ENCODE peak calls at places on chromosomes 1 and 21, in seven cellular contexts. B is uterus; V is CD8-positive, alpha-beta memory T cell; J is pancreas; L is esophagus squamous epithelium; O is fibroblast of lung; A is GM23338. E is an unnamed sample.

GRCh38 chr1:54340876-54341275 is 65.3 kb downstream of the SSBP3 start:
- DNase-seq in V (no peak), B (no peak), J (no peak), O (no peak), L (no peak), A (no peak), E (no peak)

GRCh38 chr1:184260382-184260781 is 126.4 kb upstream of the C1orf21 start:
- DNase-seq in A (no peak), V (no peak), O (peak), L (no peak), J (no peak), B (no peak), E (no peak)

GRCh38 chr1:9013824-9014223 is 12.4 kb downstream of the SLC2A7 start:
- DNase-seq in J (no peak), A (no peak), B (no peak), O (no peak), L (no peak), V (no peak), E (no peak)

GRCh38 chr1:163650624-163651023 is 328.9 kb downstream of the NUF2 start:
- DNase-seq in B (no peak), A (no peak), O (no peak), L (no peak), V (no peak), J (no peak), E (no peak)

GRCh38 chr21:25925064-25925463 is 190.3 kb downstream of the GABPA start:
- DNase-seq in A (no peak), J (no peak), B (no peak), L (no peak), O (no peak), V (no peak), E (no peak)

GRCh38 chr1:54681396-54681795 is 34.3 kb upstream of the TTC4 start:
- DNase-seq in L (no peak), V (no peak), A (peak), O (no peak), J (no peak), B (no peak), E (no peak)

GRCh38 chr1:15355968-15356621 is 53.6 kb upstream of the EFHD2 start:
- DNase-seq in J (no peak), L (no peak), A (no peak), B (no peak), V (no peak), O (peak), E (no peak)

GRCh38 chr1:26541816-26542711 is 12.5 kb downstream of the RPS6KA1 start:
- DNase-seq in L (peak), V (peak), B (peak), A (peak), O (peak), J (peak), E (peak)

GRCh38 chr1:167173516-167174184 is 47.0 kb upstream of the POU2F1 start:
- DNase-seq in A (no peak), V (no peak), O (peak), J (no peak), L (no peak), B (no peak), E (no peak)

GRCh38 chr1:167752219-167752985 is 30.6 kb downstream of the MPZL1 start:
- DNase-seq in V (no peak), B (no peak), O (no peak), J (no peak), L (no peak), A (no peak), E (no peak)

GRCh38 chr1:202708456-202709275 is 1.6 kb downstream of the SYT2 start:
- DNase-seq in B (no peak), V (no peak), J (no peak), A (no peak), L (no peak), O (no peak), E (no peak)

GRCh38 chr1:202711949-202712635 is 1.8 kb upstream of the SYT2 start:
- DNase-seq in L (no peak), B (no peak), O (no peak), V (no peak), J (no peak), A (peak), E (no peak)

GRCh38 chr1:202713110-202713509 is 2.9 kb upstream of the SYT2 start:
- DNase-seq in J (no peak), V (no peak), L (no peak), B (no peak), O (no peak), A (no peak), E (no peak)

GRCh38 chr1:202709276-202710041 is 795 bp downstream of the SYT2 start:
- DNase-seq in V (no peak), L (no peak), O (no peak), J (no peak), B (no peak), A (peak), E (no peak)

GRCh38 chr1:202710070-202711025 is at the start of gene SYT2:
- DNase-seq in V (no peak), J (peak), O (peak), L (no peak), B (no peak), A (peak), E (no peak)
- H3K4me3 ChIP-seq in V (no peak), J (peak), O (no peak), L (peak), B (no peak), A (peak), E (peak)

GRCh38 chr1:1832151-1832550 is 53.9 kb upstream of the NADK start:
- DNase-seq in O (no peak), B (no peak), J (no peak), V (no peak), A (no peak), L (no peak), E (no peak)

GRCh38 chr1:1825217-1825616 is 46.9 kb upstream of the NADK start:
- DNase-seq in L (no peak), V (no peak), B (no peak), A (no peak), J (no peak), O (no peak), E (no peak)

GRCh38 chr1:1826356-1827088 is 48.3 kb upstream of the NADK start:
- DNase-seq in B (no peak), V (no peak), L (no peak), A (no peak), O (no peak), J (no peak), E (no peak)

GRCh38 chr1:1827456-1827855 is 49.2 kb upstream of the NADK start:
- DNase-seq in B (no peak), J (no peak), L (no peak), V (no peak), O (no peak), A (no peak), E (no peak)

DNA sequence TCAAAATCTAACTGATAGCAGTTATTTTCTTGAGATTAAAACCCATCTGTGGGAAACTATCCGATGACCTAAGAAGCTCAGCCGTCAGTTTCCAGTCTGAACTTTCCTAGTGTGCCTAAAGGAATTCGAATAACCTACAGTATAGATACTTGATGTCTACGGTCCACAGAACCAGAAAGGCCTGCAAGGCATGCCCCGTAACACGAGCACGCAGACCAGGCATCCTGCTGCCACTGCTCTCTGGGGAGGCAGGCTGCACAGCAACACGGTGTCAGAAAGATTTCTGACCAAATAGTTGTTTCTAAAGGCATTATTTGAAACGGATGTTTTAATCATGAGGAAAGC is 48.8 kb upstream of the NADK start:
- DNase-seq in J (no peak), O (no peak), A (no peak), L (no peak), V (no peak), B (no peak), E (no peak)
- H3K27ac ChIP-seq in J (no peak), O (peak), A (peak), L (no peak), V (no peak), B (no peak), E (peak)

GRCh38 chr1:43303477-43304286 is 2.9 kb downstream of the TIE1 start:
- DNase-seq in J (no peak), B (no peak), L (no peak), V (no peak), O (no peak), A (no peak), E (no peak)
- H3K4me3 ChIP-seq in J (no peak), B (no peak), L (no peak), V (no peak), O (no peak), A (no peak), E (no peak)

GRCh38 chr21:31573217-31573616 is 86.3 kb upstream of the SOD1 start:
- DNase-seq in B (no peak), A (no peak), O (no peak), J (no peak), V (no peak), L (no peak), E (no peak)
- H3K27ac ChIP-seq in B (no peak), A (no peak), O (no peak), J (no peak), V (no peak), L (no peak), E (no peak)

GRCh38 chr1:183212870-183213269 is 26.8 kb downstream of the LAMC2 start:
- DNase-seq in O (no peak), A (no peak), J (no peak), B (no peak), L (no peak), V (no peak), E (no peak)

GRCh38 chr1:183210678-183211077 is 24.6 kb downstream of the LAMC2 start:
- DNase-seq in O (no peak), L (no peak), V (no peak), A (no peak), B (no peak), J (no peak), E (no peak)

GRCh38 chr1:183206538-183207117 is 20.6 kb downstream of the LAMC2 start:
- DNase-seq in J (no peak), O (no peak), V (no peak), L (no peak), A (no peak), B (no peak), E (no peak)

GRCh38 chr1:183205196-183205781 is 19.2 kb downstream of the LAMC2 start:
- DNase-seq in O (peak), J (no peak), B (no peak), A (no peak), V (no peak), L (no peak), E (no peak)

GRCh38 chr1:183209533-183210158 is 23.6 kb downstream of the LAMC2 start:
- DNase-seq in B (no peak), O (peak), J (no peak), A (no peak), V (no peak), L (no peak), E (no peak)
- H3K4me3 ChIP-seq in B (no peak), O (no peak), J (no peak), A (no peak), V (no peak), L (no peak), E (no peak)

DNA sequence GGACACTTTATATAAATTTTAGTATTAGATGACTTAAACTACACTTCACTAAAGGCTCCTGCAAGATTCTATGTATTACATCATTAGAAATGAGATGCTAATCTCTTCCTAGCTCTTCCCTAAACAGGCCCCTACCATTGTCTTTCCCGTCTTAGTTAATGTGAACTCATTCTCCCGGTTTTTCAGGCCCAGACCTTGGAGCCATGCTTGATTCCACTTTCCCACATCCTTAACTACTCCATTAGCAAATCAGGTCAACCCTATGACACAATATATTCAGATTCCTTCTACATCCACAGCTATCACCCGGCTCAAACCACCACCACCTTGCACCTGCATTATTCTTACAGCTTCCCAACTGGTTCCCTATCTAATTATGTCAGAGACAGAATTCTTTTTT is 73.3 kb downstream of the NVL start:
- DNase-seq in J (no peak), A (peak), B (no peak), V (no peak), L (no peak), O (no peak), E (no peak)
- H3K27ac ChIP-seq in J (no peak), A (peak), B (no peak), V (no peak), L (no peak), O (no peak), E (no peak)

GRCh38 chr1:37476460-37477197 is 2.2 kb downstream of the ZC3H12A start:
- DNase-seq in A (no peak), L (no peak), B (peak), V (no peak), O (peak), J (peak), E (no peak)

GRCh38 chr1:37476087-37476452 is 1.7 kb downstream of the ZC3H12A start:
- DNase-seq in O (no peak), B (no peak), V (no peak), J (peak), L (no peak), A (no peak), E (no peak)

GRCh38 chr1:37477946-37478345 is 3.6 kb downstream of the ZC3H12A start:
- DNase-seq in V (no peak), O (no peak), J (peak), L (no peak), A (no peak), B (no peak), E (no peak)

GRCh38 chr1:37478451-37478871 is 4.1 kb downstream of the ZC3H12A start:
- DNase-seq in L (no peak), B (no peak), A (no peak), O (no peak), J (no peak), V (peak), E (no peak)

DNA sequence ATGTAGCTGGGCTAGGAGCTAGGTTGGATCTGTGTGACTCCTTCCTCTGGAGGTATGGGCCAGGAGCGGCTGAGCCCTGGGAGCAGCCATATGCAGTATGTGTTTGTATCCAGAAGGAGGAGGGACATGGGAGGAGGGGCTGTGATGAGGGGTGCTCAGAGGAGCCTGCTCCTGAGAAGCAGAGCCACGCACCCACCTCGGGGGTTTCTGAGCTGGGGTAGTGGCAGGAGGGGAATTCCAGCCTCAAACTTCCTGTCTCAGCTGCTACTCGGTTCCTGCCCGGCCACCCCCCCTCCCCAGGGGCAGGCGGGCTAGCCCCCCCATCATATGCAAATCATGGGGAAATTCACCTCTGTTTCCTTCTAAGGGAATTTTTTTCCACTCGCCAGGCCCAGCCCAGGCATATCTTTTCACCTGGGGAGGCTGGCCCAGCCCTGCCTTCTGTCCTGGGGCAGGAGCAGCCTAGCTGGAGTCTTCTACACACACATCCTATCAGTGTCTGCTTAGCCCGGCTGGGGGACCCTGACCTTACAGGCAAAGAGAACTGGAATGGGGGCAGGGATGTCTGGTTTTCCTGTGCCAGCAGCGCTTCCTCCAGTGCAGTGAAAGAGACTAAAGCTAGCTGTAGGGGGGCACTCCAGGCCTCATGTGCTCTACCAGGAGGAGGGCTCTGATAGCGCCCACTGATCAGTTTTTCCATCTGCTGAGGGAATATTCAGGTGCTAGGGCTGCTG is 3.0 kb downstream of the ZC3H12A start:
- DNase-seq in J (peak), O (no peak), L (no peak), B (no peak), A (peak), V (peak), E (no peak)
- H3K4me3 ChIP-seq in J (peak), O (peak), L (peak), B (peak), A (peak), V (peak), E (no peak)